ENCODE peak calls at places on chromosomes 12 and 14, in six cellular contexts. One of them, this sample, is unnamed.

GRCh38 chr14:67996235-67996634 is 176.7 kb downstream of the RAD51B start:
- DNase-seq in cardiac muscle cell: no peak
- DNase-seq in AG08396: no peak
- DNase-seq in non-pigmented ciliary epithelial cell: no peak
- DNase-seq in AG09309: no peak
- DNase-seq in WTC11: no peak
- DNase-seq in this sample: no peak

GRCh38 chr12:12534134-12534866 is 28.4 kb downstream of the DUSP16 start:
- DNase-seq in cardiac muscle cell: no peak
- DNase-seq in AG08396: no peak
- DNase-seq in non-pigmented ciliary epithelial cell: no peak
- DNase-seq in AG09309: no peak
- DNase-seq in WTC11: no peak
- DNase-seq in this sample: peak

GRCh38 chr12:26327975-26328635 is 132.7 kb downstream of the SSPN start:
- DNase-seq in cardiac muscle cell: no peak
- DNase-seq in AG08396: no peak
- DNase-seq in non-pigmented ciliary epithelial cell: no peak
- DNase-seq in AG09309: no peak
- DNase-seq in WTC11: no peak
- DNase-seq in this sample: no peak

GRCh38 chr12:54125950-54126695 is 62.7 kb downstream of the SMUG1 start:
- DNase-seq in cardiac muscle cell: no peak
- DNase-seq in AG08396: peak
- DNase-seq in non-pigmented ciliary epithelial cell: no peak
- DNase-seq in AG09309: no peak
- DNase-seq in WTC11: peak
- DNase-seq in this sample: no peak

GRCh38 chr12:22169281-22169824 is 123.3 kb downstream of the CMAS start:
- DNase-seq in cardiac muscle cell: no peak
- DNase-seq in AG08396: no peak
- DNase-seq in non-pigmented ciliary epithelial cell: no peak
- DNase-seq in AG09309: no peak
- DNase-seq in WTC11: no peak
- DNase-seq in this sample: no peak

GRCh38 chr12:10016881-10017280 is 6.5 kb downstream of the CLEC12B start:
- DNase-seq in cardiac muscle cell: peak
- DNase-seq in AG08396: no peak
- DNase-seq in non-pigmented ciliary epithelial cell: no peak
- DNase-seq in AG09309: no peak
- DNase-seq in WTC11: no peak
- DNase-seq in this sample: no peak

GRCh38 chr12:111211910-111212757 is 156.8 kb downstream of the PHETA1 start:
- DNase-seq in cardiac muscle cell: no peak
- DNase-seq in AG08396: no peak
- DNase-seq in non-pigmented ciliary epithelial cell: no peak
- DNase-seq in AG09309: no peak
- DNase-seq in WTC11: peak
- DNase-seq in this sample: no peak

GRCh38 chr14:34665785-34666425 is 36.0 kb upstream of the SNX6 start:
- DNase-seq in cardiac muscle cell: peak
- DNase-seq in AG08396: peak
- DNase-seq in non-pigmented ciliary epithelial cell: peak
- DNase-seq in AG09309: peak
- DNase-seq in WTC11: no peak
- DNase-seq in this sample: no peak

GRCh38 chr12:111074559-111074958 is 154.2 kb upstream of the MYL2 start:
- DNase-seq in cardiac muscle cell: no peak
- DNase-seq in AG08396: no peak
- DNase-seq in non-pigmented ciliary epithelial cell: no peak
- DNase-seq in AG09309: no peak
- DNase-seq in WTC11: no peak
- DNase-seq in this sample: no peak

GRCh38 chr12:94112116-94112515 is 36.3 kb upstream of the PLXNC1 start:
- DNase-seq in cardiac muscle cell: no peak
- DNase-seq in AG08396: no peak
- DNase-seq in non-pigmented ciliary epithelial cell: no peak
- DNase-seq in AG09309: no peak
- DNase-seq in WTC11: no peak
- DNase-seq in this sample: no peak

GRCh38 chr14:67820428-67820881 is 876 bp downstream of the RAD51B start:
- DNase-seq in cardiac muscle cell: peak
- DNase-seq in AG08396: no peak
- DNase-seq in non-pigmented ciliary epithelial cell: no peak
- DNase-seq in AG09309: no peak
- DNase-seq in WTC11: no peak
- DNase-seq in this sample: peak

GRCh38 chr12:83142914-83143313 is 456.2 kb downstream of the TMTC2 start:
- DNase-seq in cardiac muscle cell: no peak
- DNase-seq in AG08396: no peak
- DNase-seq in non-pigmented ciliary epithelial cell: no peak
- DNase-seq in AG09309: no peak
- DNase-seq in WTC11: no peak
- DNase-seq in this sample: no peak

GRCh38 chr14:32426596-32427408 is 97.7 kb downstream of the AKAP6 start:
- DNase-seq in cardiac muscle cell: no peak
- DNase-seq in AG08396: no peak
- DNase-seq in non-pigmented ciliary epithelial cell: no peak
- DNase-seq in AG09309: no peak
- DNase-seq in WTC11: no peak
- DNase-seq in this sample: no peak

GRCh38 chr12:121534495-121535148 is 46.2 kb downstream of the KDM2B start:
- DNase-seq in cardiac muscle cell: no peak
- DNase-seq in AG08396: no peak
- DNase-seq in non-pigmented ciliary epithelial cell: no peak
- DNase-seq in AG09309: no peak
- DNase-seq in WTC11: peak
- DNase-seq in this sample: no peak

GRCh38 chr14:44291516-44291915 is 215.6 kb downstream of the FSCB start:
- DNase-seq in cardiac muscle cell: no peak
- DNase-seq in AG08396: no peak
- DNase-seq in non-pigmented ciliary epithelial cell: no peak
- DNase-seq in AG09309: no peak
- DNase-seq in WTC11: no peak
- DNase-seq in this sample: no peak

GRCh38 chr12:4015225-4016076 is 142.3 kb upstream of the PARP11 start:
- DNase-seq in cardiac muscle cell: no peak
- DNase-seq in AG08396: no peak
- DNase-seq in non-pigmented ciliary epithelial cell: no peak
- DNase-seq in AG09309: no peak
- DNase-seq in WTC11: no peak
- DNase-seq in this sample: no peak

GRCh38 chr12:120914794-120915193 is 10.6 kb upstream of the SPPL3 start:
- DNase-seq in cardiac muscle cell: no peak
- DNase-seq in AG08396: no peak
- DNase-seq in non-pigmented ciliary epithelial cell: no peak
- DNase-seq in AG09309: no peak
- DNase-seq in WTC11: no peak
- DNase-seq in this sample: no peak

GRCh38 chr14:64187331-64187730 is 106.8 kb downstream of the ESR2 start:
- DNase-seq in cardiac muscle cell: no peak
- DNase-seq in AG08396: no peak
- DNase-seq in non-pigmented ciliary epithelial cell: no peak
- DNase-seq in AG09309: no peak
- DNase-seq in WTC11: no peak
- DNase-seq in this sample: no peak

GRCh38 chr12:8644345-8645248 is 18.0 kb downstream of the MFAP5 start:
- DNase-seq in cardiac muscle cell: peak
- DNase-seq in AG08396: no peak
- DNase-seq in non-pigmented ciliary epithelial cell: no peak
- DNase-seq in AG09309: no peak
- DNase-seq in WTC11: no peak
- DNase-seq in this sample: no peak

GRCh38 chr14:59310644-59311043 is 122.2 kb downstream of the DAAM1 start:
- DNase-seq in cardiac muscle cell: no peak
- DNase-seq in AG08396: no peak
- DNase-seq in non-pigmented ciliary epithelial cell: no peak
- DNase-seq in AG09309: no peak
- DNase-seq in WTC11: no peak
- DNase-seq in this sample: no peak

GRCh38 chr14:86091811-86092210 is 561.9 kb downstream of the FLRT2 start:
- DNase-seq in cardiac muscle cell: no peak
- DNase-seq in AG08396: no peak
- DNase-seq in non-pigmented ciliary epithelial cell: no peak
- DNase-seq in AG09309: no peak
- DNase-seq in WTC11: no peak
- DNase-seq in this sample: no peak

GRCh38 chr14:92254786-92255185 is 68.2 kb upstream of the SLC24A4 start:
- DNase-seq in cardiac muscle cell: peak
- DNase-seq in AG08396: peak
- DNase-seq in non-pigmented ciliary epithelial cell: no peak
- DNase-seq in AG09309: no peak
- DNase-seq in WTC11: peak
- DNase-seq in this sample: peak

GRCh38 chr12:124379938-124380754 is 85.3 kb downstream of the RFLNA start:
- DNase-seq in cardiac muscle cell: peak
- DNase-seq in AG08396: peak
- DNase-seq in non-pigmented ciliary epithelial cell: peak
- DNase-seq in AG09309: no peak
- DNase-seq in WTC11: no peak
- DNase-seq in this sample: peak

GRCh38 chr12:121110211-121110940 is 22.3 kb upstream of the P2RX7 start:
- DNase-seq in cardiac muscle cell: peak
- DNase-seq in AG08396: peak
- DNase-seq in non-pigmented ciliary epithelial cell: no peak
- DNase-seq in AG09309: peak
- DNase-seq in WTC11: peak
- DNase-seq in this sample: peak

GRCh38 chr12:108832730-108833354 is 24.5 kb downstream of the SSH1 start:
- DNase-seq in cardiac muscle cell: peak
- DNase-seq in AG08396: peak
- DNase-seq in non-pigmented ciliary epithelial cell: peak
- DNase-seq in AG09309: peak
- DNase-seq in WTC11: no peak
- DNase-seq in this sample: peak

GRCh38 chr12:3041558-3042164 is 35.5 kb upstream of the TSPAN9 start:
- DNase-seq in cardiac muscle cell: peak
- DNase-seq in AG08396: peak
- DNase-seq in non-pigmented ciliary epithelial cell: peak
- DNase-seq in AG09309: peak
- DNase-seq in WTC11: peak
- DNase-seq in this sample: peak